ENCODE peak calls at places on chromosomes 4 and X, in seven cellular contexts. A, B, H, U, T, P and G are unnamed samples. For H3K4me1, the result is how much of the 10 kb centered on the place peaks cover.

GRCh38 chrX:135974279-135974856 is 580 bp upstream of the MMGT1 start:
- DNase-seq in T (peak), A (peak), B (peak), H (peak), P (peak), U (peak), G (peak)

GRCh38 chrX:1686642-1687041 is 71.8 kb downstream of the ASMT start:
- DNase-seq in T (no peak), U (no peak), P (no peak), A (no peak), H (no peak), B (no peak), G (no peak)

GRCh38 chr4:121270384-121270783 is 106.3 kb upstream of the TNIP3 start:
- DNase-seq in U (no peak), A (no peak), B (no peak), P (no peak), T (no peak), H (no peak), G (no peak)

GRCh38 chr4:153480704-153481103 is 14.5 kb downstream of the TMEM131L start:
- DNase-seq in H (no peak), A (no peak), U (no peak), B (no peak), T (no peak), P (no peak), G (no peak)

GRCh38 chr4:170097681-170098080 is 7.9 kb upstream of the AADAT start:
- DNase-seq in A (no peak), U (no peak), T (no peak), B (no peak), P (no peak), H (no peak), G (no peak)

GRCh38 chr4:150323551-150324325 is 245.5 kb downstream of the DCLK2 start:
- DNase-seq in B (no peak), T (no peak), P (no peak), U (no peak), A (no peak), H (no peak), G (no peak)

GRCh38 chrX:42519666-42520231 is 258.2 kb downstream of the PPP1R2C start:
- DNase-seq in B (peak), T (no peak), A (no peak), U (no peak), P (no peak), H (no peak), G (no peak)

GRCh38 chr4:15173251-15173650 is 171.0 kb downstream of the CPEB2 start:
- DNase-seq in P (no peak), B (no peak), U (no peak), A (no peak), H (no peak), T (no peak), G (no peak)

GRCh38 chrX:9135901-9136510 is 102.1 kb upstream of the FAM9B start:
- DNase-seq in P (no peak), B (no peak), H (no peak), A (no peak), T (no peak), U (no peak), G (no peak)

GRCh38 chr4:39169426-39169825 is 12.9 kb upstream of the WDR19 start:
- DNase-seq in H (no peak), U (no peak), B (no peak), T (no peak), P (no peak), A (no peak), G (no peak)

GRCh38 chr4:77052352-77052751 is 23.4 kb downstream of the CCNI start:
- DNase-seq in A (no peak), B (peak), H (no peak), T (peak), P (no peak), U (peak), G (no peak)

GRCh38 chr4:185738038-185738552 is 73.9 kb downstream of the SORBS2 start:
- DNase-seq in T (no peak), H (no peak), A (no peak), P (no peak), U (no peak), B (peak), G (no peak)

GRCh38 chrX:84735025-84735424 is 232.8 kb upstream of the HDX start:
- DNase-seq in P (no peak), T (no peak), A (no peak), H (no peak), U (no peak), B (no peak), G (no peak)

GRCh38 chrX:2875798-2876399 is 47.2 kb downstream of the GYG2 start:
- DNase-seq in U (no peak), P (no peak), A (no peak), B (no peak), T (no peak), H (no peak), G (no peak)

GRCh38 chrX:22760513-22761057 is 239.2 kb upstream of the DDX53 start:
- DNase-seq in P (no peak), U (no peak), B (no peak), A (no peak), T (no peak), H (no peak), G (no peak)

GRCh38 chr4:24395937-24396336 is 188.4 kb downstream of the DHX15 start:
- DNase-seq in P (no peak), T (no peak), U (no peak), B (no peak), H (peak), A (no peak), G (no peak)

GRCh38 chrX:30821116-30821515 is 67.9 kb downstream of the TAB3 start:
- DNase-seq in B (no peak), A (no peak), U (no peak), T (no peak), P (no peak), H (no peak), G (no peak)

GRCh38 chr4:174631901-174632758 is 109.8 kb upstream of the HPGD start:
- DNase-seq in P (no peak), B (no peak), T (no peak), H (no peak), A (no peak), U (peak), G (no peak)

GRCh38 chr4:182808673-182809416 is 108.3 kb downstream of the DCTD start:
- DNase-seq in B (no peak), U (no peak), P (no peak), H (no peak), T (no peak), A (no peak), G (no peak)

GRCh38 chr4:181301735-181302380 is 941.3 kb upstream of the TENM3 start:
- DNase-seq in H (no peak), A (peak), P (peak), T (peak), U (no peak), B (no peak), G (no peak)

DNA sequence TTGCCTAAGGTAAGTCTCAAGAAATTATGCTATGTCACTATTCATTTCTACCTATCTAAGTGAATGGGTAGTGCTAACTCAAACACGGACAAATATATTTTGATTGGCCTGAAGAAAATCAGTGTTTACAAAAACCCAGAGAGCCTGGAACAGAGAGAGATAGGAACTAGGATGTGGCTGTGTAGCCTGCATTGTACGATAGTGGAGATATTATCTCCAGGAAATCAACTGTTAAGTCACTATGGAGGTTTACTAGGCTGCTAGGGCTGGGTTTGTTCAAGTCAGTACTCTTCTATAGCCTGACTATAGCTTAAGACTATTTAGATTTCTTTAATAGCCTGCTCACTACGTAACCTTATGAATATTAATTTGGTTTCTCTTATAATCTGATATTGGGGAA is 127.9 kb downstream of the TACR3 start:
- DNase-seq in T (no peak), P (no peak), B (no peak), H (no peak), A (no peak), U (no peak), G (no peak)
- H3K4me3 ChIP-seq in T (no peak), P (no peak), B (no peak), H (no peak), A (no peak), U (no peak), G (no peak)

DNA sequence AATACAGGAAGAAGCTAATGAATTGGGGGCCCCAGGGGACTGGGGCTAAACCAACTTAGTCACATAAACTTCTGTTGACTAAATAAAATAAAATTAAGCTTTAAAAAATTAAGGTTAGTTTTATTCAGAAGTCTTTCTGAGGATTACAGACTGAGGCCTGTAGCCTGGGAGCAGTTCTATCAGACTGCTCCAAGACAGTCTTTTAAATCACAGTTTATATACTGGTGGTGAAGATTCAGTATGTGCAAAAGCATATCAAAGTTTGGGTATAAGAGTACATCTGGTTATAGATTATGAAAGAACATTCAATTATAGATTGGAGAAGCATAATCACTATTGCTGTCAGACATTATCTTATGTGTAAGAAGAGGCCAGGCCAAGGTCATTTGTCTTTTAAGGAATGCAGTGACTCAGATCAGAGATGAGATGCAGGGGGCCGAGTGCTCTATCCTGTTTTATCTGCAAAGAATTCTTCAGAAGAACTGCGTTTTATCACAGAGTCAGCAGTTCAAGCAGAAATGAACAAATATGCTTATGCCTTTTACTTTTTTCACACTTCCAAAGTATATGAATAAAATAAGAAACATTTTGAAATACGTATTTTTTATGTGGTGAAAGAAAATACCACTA is 109.4 kb downstream of the PDHA2 start:
- DNase-seq in B (peak), U (no peak), T (no peak), P (no peak), A (no peak), H (no peak), G (no peak)
- H3K4me1 ChIP-seq in B (under half), U (under half), T (under half), P (under half), A (under half), H (under half), G (under half)

GRCh38 chrX:12906392-12906791 is at the start of gene TLR8:
- DNase-seq in P (no peak), A (no peak), T (no peak), U (no peak), H (no peak), B (no peak), G (no peak)
- H3K4me3 ChIP-seq in P (peak), A (no peak), T (no peak), U (no peak), H (no peak), B (no peak), G (no peak)

DNA sequence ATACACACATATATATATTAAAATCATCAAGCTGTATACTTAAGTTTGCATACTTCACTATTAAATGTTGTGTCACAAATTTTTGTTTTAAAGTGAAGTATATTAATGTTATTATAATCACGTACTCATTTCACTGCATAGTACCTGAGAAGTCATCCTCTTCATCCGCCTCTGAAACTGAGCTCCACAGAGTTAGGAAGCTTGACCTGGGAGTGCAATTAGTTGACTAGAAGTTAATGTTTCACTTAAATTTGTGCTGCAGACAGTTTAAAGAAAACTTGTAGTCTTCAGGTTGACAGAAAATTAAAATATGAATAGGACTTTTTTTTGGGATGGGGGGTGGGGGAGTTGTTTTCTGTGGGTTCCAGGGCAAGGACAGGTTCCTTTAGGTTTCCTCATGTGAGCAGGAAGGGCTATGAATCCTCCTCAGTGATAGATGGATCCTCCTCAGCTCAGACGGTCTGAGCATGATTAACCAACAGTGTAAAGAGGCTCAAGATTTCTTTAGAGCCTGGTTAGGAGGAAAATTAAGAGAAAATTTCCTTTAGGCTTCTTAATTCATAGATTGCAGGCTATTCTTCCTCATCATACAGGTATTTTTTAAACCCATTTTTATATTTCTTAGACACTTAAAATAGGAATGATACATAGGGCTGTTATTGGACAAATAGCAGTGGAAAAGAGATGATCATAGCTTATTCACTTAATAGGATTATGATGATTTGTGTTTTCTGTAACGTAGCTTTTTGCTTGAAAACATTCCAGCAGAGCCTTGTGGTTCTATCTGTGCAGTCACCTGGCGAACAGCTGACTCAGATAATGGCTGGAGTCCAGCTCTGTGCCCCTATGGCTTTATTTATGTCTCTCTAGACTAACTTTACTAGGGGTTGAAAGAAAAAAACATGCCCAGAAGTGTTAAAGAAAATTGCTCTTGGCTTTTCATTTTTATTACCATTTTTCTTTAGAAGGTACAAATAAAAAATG is 102.7 kb downstream of the SLC4A4 start:
- DNase-seq in P (no peak), T (no peak), H (no peak), U (no peak), B (no peak), A (no peak), G (no peak)
- H3K4me1 ChIP-seq in P (under half), T (under half), H (under half), U (under half), B (under half), A (under half), G (under half)

GRCh38 chr4:145066063-145066501 is 31.9 kb downstream of the ANAPC10 start:
- DNase-seq in P (no peak), U (no peak), H (no peak), A (no peak), T (no peak), B (no peak), G (no peak)
- H3K4me3 ChIP-seq in P (no peak), U (no peak), H (no peak), A (no peak), T (no peak), B (no peak), G (no peak)

DNA sequence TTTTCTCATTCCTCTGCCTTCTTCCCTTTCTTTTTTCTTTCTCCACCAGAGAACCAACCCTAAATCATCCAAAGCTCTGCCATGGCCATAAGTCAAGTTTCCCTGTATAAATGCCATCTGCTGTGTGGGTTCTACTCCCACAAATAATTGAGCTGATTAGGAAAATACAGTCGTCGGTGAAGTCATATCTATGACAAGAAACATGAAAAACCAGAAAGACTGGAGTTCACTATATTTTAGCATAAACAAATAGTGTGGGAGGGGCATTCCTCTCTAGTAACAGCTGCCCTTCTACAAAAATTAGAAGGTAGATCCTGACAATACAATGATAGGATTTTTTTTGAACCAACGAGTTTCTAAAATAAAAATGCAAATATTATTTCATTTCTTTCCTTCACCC is 48.8 kb downstream of the SPOCK3 start:
- DNase-seq in P (no peak), T (no peak), U (no peak), H (no peak), A (no peak), B (no peak), G (no peak)
- H3K4me1 ChIP-seq in P (under half), T (under half), U (under half), H (under half), A (under half), B (under half), G (under half)